ENCODE peak calls at places on chromosome 17, in seven cellular contexts. R, J, I, C, E, Q and Y are unnamed samples.

GRCh38 chr17:65463242-65463641 is 98.2 kb downstream of the AXIN2 start:
- DNase-seq in R (no peak), E (no peak), C (no peak), J (no peak), Q (no peak), I (no peak), Y (peak; percentile 84)

GRCh38 chr17:69769050-69769449 is 306.0 kb upstream of the KCNJ16 start:
- DNase-seq in J (no peak), C (no peak), I (no peak), Q (no peak), R (no peak), E (no peak), Y (no peak)

GRCh38 chr17:49565948-49566491 is 9.7 kb upstream of the NXPH3 start:
- DNase-seq in E (no peak), R (no peak), C (no peak), J (no peak), Q (no peak), I (no peak), Y (peak; percentile 69)

GRCh38 chr17:34670618-34671017 is 91.2 kb downstream of the TMEM132E start:
- DNase-seq in E (no peak), C (no peak), Q (no peak), R (no peak), I (no peak), J (no peak), Y (no peak)

GRCh38 chr17:57408064-57408811 is 151.9 kb downstream of the MSI2 start:
- DNase-seq in E (no peak), Q (no peak), J (no peak), C (no peak), R (peak; percentile 34), I (no peak), Y (peak; percentile 26)

GRCh38 chr17:14297161-14297851 is 3.6 kb upstream of the HS3ST3B1 start:
- DNase-seq in J (no peak), Q (peak; percentile 43), R (peak; percentile 43), C (peak; percentile 77), E (no peak), I (peak; percentile 29), Y (peak; percentile 66)

GRCh38 chr17:31649302-31649701 is 209.7 kb downstream of the COPRS start:
- DNase-seq in Q (no peak), E (no peak), J (no peak), I (no peak), C (no peak), R (no peak), Y (no peak)

GRCh38 chr17:37389160-37389559 is 13.4 kb downstream of the C17orf78 start:
- DNase-seq in C (no peak), Q (no peak), E (no peak), J (no peak), R (no peak), I (no peak), Y (no peak)

GRCh38 chr17:81878294-81878693 is 7.2 kb upstream of the ARHGDIA start:
- DNase-seq in Q (no peak), J (no peak), C (no peak), R (no peak), I (no peak), E (no peak), Y (peak; percentile 24)

GRCh38 chr17:74820037-74820436 is 39.6 kb downstream of the GRIN2C start:
- DNase-seq in Q (no peak), E (no peak), R (no peak), C (no peak), J (no peak), I (no peak), Y (no peak)

GRCh38 chr17:2723997-2724782 is 12.6 kb upstream of the CLUH start:
- DNase-seq in Q (no peak), E (no peak), J (no peak), I (no peak), R (no peak), C (peak; percentile 51), Y (no peak)